ENCODE peak calls at places on chromosomes 16 and 17, in four cellular contexts. K, I, H and S are unnamed samples.
A peak's percentile ranks its signal among the peaks of the same experiment; 100 is the strongest.

GRCh38 chr16:55052335-55053070 is 121.8 kb downstream of the IRX5 start:
- DNase-seq in K (no peak), I (no peak), H (no peak), S (no peak)

GRCh38 chr16:19393226-19394074 is 24.2 kb upstream of the TMC5 start:
- DNase-seq in K (no peak), I (no peak), H (peak; percentile 47), S (no peak)

GRCh38 chr16:31874354-31875111 is 926 bp downstream of the ZNF267 start:
- DNase-seq in K (no peak), I (peak; percentile 28), H (no peak), S (no peak)

GRCh38 chr17:76166168-76166567 is 25.1 kb upstream of the FOXJ1 start:
- DNase-seq in K (peak; percentile 72), I (no peak), H (no peak), S (peak; percentile 46)

GRCh38 chr17:58507123-58507634 is 7.3 kb downstream of the MTMR4 start:
- DNase-seq in K (no peak), I (no peak), H (no peak), S (no peak)

GRCh38 chr17:32126325-32126724 is 16.0 kb upstream of the RHOT1 start:
- DNase-seq in K (no peak), I (no peak), H (no peak), S (no peak)

GRCh38 chr17:39576187-39576586 is 31.5 kb downstream of the NEUROD2 start:
- DNase-seq in K (no peak), I (no peak), H (no peak), S (no peak)

GRCh38 chr16:73051903-73052302 is 4.0 kb upstream of the ZFHX3 start:
- DNase-seq in K (no peak), I (no peak), H (no peak), S (no peak)

GRCh38 chr17:73271078-73271477 is 9.4 kb upstream of the CPSF4L start:
- DNase-seq in K (no peak), I (no peak), H (no peak), S (no peak)

GRCh38 chr17:5194346-5194745 is 2.7 kb upstream of the ZNF594 start:
- DNase-seq in K (no peak), I (no peak), H (no peak), S (no peak)

GRCh38 chr16:85528528-85529387 is 84.4 kb upstream of the GSE1 start:
- DNase-seq in K (no peak), I (no peak), H (no peak), S (no peak)

GRCh38 chr16:57924514-57924913 is 46.4 kb downstream of the CNGB1 start:
- DNase-seq in K (no peak), I (no peak), H (no peak), S (no peak)

GRCh38 chr16:29818082-29818481 is 2.1 kb downstream of the PAGR1 start:
- DNase-seq in K (no peak), I (no peak), H (no peak), S (no peak)
- H3K27ac ChIP-seq in K (no peak overlapping the region), I (no peak overlapping the region), H (peak overlapping the region; percentile 98), S (no peak overlapping the region)

DNA sequence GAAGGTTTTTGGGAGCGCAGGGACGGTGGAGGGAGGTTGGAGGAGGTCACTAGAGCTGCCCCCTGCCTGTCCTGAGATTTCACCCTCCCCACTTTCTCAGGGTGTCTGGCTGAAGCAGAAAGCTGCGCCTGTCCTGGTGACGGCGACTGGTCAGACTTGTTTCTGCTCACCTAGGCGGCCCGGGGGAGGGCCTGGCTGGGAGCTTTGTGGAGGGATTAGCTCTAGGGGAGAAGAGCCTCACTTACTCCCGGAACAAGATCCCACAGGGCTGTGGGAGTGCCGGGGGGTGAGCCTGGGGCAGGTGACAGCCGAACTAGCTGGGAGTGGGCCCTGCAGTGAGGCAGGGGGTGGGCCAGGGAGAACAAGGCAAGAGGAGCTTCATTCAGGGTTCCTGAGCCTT is 11.5 kb downstream of the NHERF1 start:
- DNase-seq in K (no peak), I (no peak), H (peak; percentile 83), S (no peak)
- H3K27ac ChIP-seq in K (peak overlapping the region; percentile 83), I (peak overlapping the region; percentile 58), H (peak overlapping the region; percentile 75), S (peak overlapping the region; percentile 3)

GRCh38 chr16:10921536-10922327 is 20.5 kb downstream of the DEXI start:
- DNase-seq in K (no peak), I (no peak), H (no peak), S (no peak)

GRCh38 chr16:10923650-10924214 is 18.5 kb downstream of the DEXI start:
- DNase-seq in K (peak; percentile 52), I (no peak), H (peak; percentile 75), S (no peak)

GRCh38 chr16:10922328-10923145 is 19.7 kb downstream of the DEXI start:
- DNase-seq in K (peak; percentile 15), I (no peak), H (no peak), S (no peak)

GRCh38 chr16:10920726-10921427 is 21.4 kb downstream of the DEXI start:
- DNase-seq in K (no peak), I (no peak), H (no peak), S (no peak)

DNA sequence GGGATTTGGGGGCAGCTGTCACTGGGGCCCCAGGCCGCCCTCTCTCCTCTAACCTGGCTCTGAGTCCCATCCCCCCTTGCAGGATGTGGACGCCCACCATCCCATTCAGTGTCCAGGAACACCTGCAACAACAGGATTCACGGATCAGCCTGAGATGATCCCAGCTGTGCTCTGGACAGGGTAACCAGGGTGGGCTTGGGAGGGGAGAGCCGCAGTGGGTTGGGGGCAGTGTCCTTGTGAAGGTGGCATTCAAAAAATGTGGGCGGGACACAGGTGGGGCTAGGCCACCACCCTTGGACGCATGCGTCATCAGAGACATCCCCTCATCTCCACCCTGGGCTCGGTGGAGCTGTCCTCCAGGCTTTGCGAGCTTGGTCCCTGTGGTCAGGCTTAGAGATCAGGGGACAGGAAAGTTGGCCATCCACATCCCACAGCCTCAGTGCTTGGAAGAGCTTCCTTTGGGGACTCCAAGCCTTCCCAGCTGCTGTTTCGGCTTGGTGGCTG is 19.1 kb downstream of the DEXI start:
- DNase-seq in K (no peak), I (no peak), H (no peak), S (no peak)
- H3K27ac ChIP-seq in K (no peak overlapping the region), I (no peak overlapping the region), H (peak overlapping the region; percentile 22), S (no peak overlapping the region)

DNA sequence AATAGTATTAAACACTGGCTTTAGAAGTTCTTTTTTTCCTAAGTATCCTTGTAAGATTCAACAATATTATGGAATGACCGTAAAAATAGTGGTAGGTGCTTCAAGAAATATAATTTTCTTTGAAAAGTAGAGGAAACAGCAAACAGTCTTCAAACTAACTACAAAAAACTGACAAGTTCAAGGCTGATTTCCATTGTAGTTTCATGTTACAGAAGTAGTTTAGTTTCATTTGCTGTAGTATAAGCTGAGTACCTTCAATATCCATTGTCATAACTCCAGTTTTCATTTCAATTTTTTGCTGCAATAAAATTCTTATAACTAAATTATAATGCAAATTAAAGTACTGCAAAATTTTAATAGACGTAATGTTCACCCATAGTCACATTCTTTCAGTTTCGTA is 19.3 kb downstream of the PHKB start:
- DNase-seq in K (no peak), I (no peak), H (no peak), S (no peak)
- H3K27ac ChIP-seq in K (no peak overlapping the region), I (no peak overlapping the region), H (no peak overlapping the region), S (no peak overlapping the region)

GRCh38 chr17:18040287-18040858 is 1.2 kb downstream of the GID4 start:
- DNase-seq in K (no peak), I (no peak), H (no peak), S (no peak)

GRCh38 chr17:18038149-18038850 is 668 bp downstream of the ATPAF2 start:
- DNase-seq in K (no peak), I (no peak), H (no peak), S (no peak)

GRCh38 chr17:18041776-18042175 is 2.6 kb downstream of the GID4 start:
- DNase-seq in K (no peak), I (no peak), H (no peak), S (no peak)

GRCh38 chr17:18038861-18039534 is at the start of the genes ATPAF2 and GID4:
- DNase-seq in K (peak; percentile 99), I (peak; percentile 99), H (peak; percentile 100), S (peak; percentile 99)

DNA sequence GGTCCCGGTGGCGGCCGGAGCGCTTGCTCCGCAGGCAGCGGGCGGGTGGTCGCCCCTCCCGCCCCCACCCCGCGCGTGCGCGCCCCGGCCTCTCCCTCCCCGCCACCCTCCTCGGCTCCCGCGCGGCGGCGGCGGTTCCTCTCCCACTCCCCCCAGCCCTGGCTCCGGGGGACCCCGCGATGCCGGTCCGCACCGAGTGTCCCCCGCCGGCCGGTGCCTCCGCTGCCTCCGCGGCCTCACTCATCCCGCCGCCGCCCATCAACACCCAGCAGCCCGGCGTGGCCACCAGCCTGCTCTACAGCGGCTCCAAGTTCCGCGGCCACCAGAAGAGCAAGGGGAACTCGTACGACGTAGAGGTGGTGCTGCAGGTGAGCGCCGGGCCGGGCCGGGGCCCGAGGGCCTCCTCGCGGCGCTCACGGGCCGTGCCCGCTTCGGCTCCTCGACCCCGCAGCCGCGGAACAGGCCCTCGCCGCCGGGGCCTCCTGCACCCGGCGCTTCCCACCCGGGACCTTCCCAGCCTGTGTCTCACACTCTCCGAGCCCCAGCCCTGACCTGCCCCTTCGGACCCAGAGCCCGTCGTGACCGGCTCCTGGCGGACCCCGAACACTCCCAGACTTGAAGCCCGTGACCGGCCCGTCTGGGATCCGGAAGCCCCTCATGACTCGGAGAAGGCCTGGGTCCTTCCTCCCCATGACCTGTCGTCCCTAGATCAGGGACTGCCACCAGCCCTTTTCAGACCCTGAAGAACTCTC is 503 bp downstream of the GID4 start:
- DNase-seq in K (peak; percentile 24), I (no peak), H (peak; percentile 56), S (peak; percentile 31)
- H3K27ac ChIP-seq in K (peak overlapping the region; percentile 75), I (peak overlapping the region; percentile 74), H (peak overlapping the region; percentile 70), S (no peak overlapping the region)

GRCh38 chr17:15958484-15958854 is 13.5 kb downstream of the ADORA2B start:
- DNase-seq in K (no peak), I (no peak), H (no peak), S (no peak)
- H3K27ac ChIP-seq in K (no peak overlapping the region), I (no peak overlapping the region), H (peak overlapping the region; percentile 39), S (peak overlapping the region; percentile 99)